ENCODE peak calls at places on chromosomes 3 and 15, in nine cellular contexts. One of them, this sample, is unnamed.

GRCh38 chr3:115423170-115423569 is 200.1 kb upstream of the GAP43 start:
- DNase-seq in effector memory CD8-positive, alpha-beta T cell: no peak
- DNase-seq in lung: no peak
- DNase-seq in iPS DF 6.9: no peak
- DNase-seq in SJSA1: no peak
- DNase-seq in activated CD4-positive, alpha-beta T cell treated with anti-CD3 and anti-CD28 coated beads, Interleukin-2, amount 50 U/mL, for 24 hours: no peak
- DNase-seq in NCI-H460: peak; percentile 3
- DNase-seq in stimulated activated CD4-positive, alpha-beta T cell treated with anti-CD3 and anti-CD28 coated beads, Interleukin-1b, Interleukin-23, amount 100 ng/mL, for 24 hours: no peak
- DNase-seq in fibroblast of gingiva: no peak
- DNase-seq in this sample: no peak

GRCh38 chr15:40680151-40680550 is 14.8 kb upstream of the RAD51 start:
- DNase-seq in effector memory CD8-positive, alpha-beta T cell: no peak
- DNase-seq in activated CD4-positive, alpha-beta T cell treated with anti-CD3 and anti-CD28 coated beads, Interleukin-2, amount 50 U/mL, for 24 hours: no peak
- DNase-seq in SJSA1: no peak
- DNase-seq in fibroblast of gingiva: no peak
- DNase-seq in lung: no peak
- DNase-seq in iPS DF 6.9: no peak
- DNase-seq in stimulated activated CD4-positive, alpha-beta T cell treated with anti-CD3 and anti-CD28 coated beads, Interleukin-1b, Interleukin-23, amount 100 ng/mL, for 24 hours: no peak
- DNase-seq in NCI-H460: no peak
- DNase-seq in this sample: no peak

GRCh38 chr3:107756649-107757048 is 233.9 kb downstream of the BBX start:
- DNase-seq in activated CD4-positive, alpha-beta T cell treated with anti-CD3 and anti-CD28 coated beads, Interleukin-2, amount 50 U/mL, for 24 hours: no peak
- DNase-seq in effector memory CD8-positive, alpha-beta T cell: no peak
- DNase-seq in lung: no peak
- DNase-seq in fibroblast of gingiva: no peak
- DNase-seq in iPS DF 6.9: no peak
- DNase-seq in NCI-H460: no peak
- DNase-seq in SJSA1: peak; percentile 19
- DNase-seq in stimulated activated CD4-positive, alpha-beta T cell treated with anti-CD3 and anti-CD28 coated beads, Interleukin-1b, Interleukin-23, amount 100 ng/mL, for 24 hours: no peak
- DNase-seq in this sample: no peak

GRCh38 chr3:111589303-111590095 is 5.6 kb downstream of the ZBED2 start:
- DNase-seq in NCI-H460: no peak
- DNase-seq in SJSA1: no peak
- DNase-seq in effector memory CD8-positive, alpha-beta T cell: no peak
- DNase-seq in lung: no peak
- DNase-seq in iPS DF 6.9: no peak
- DNase-seq in fibroblast of gingiva: no peak
- DNase-seq in stimulated activated CD4-positive, alpha-beta T cell treated with anti-CD3 and anti-CD28 coated beads, Interleukin-1b, Interleukin-23, amount 100 ng/mL, for 24 hours: no peak
- DNase-seq in activated CD4-positive, alpha-beta T cell treated with anti-CD3 and anti-CD28 coated beads, Interleukin-2, amount 50 U/mL, for 24 hours: no peak
- DNase-seq in this sample: no peak

GRCh38 chr3:119245778-119246177 is 5.1 kb upstream of the B4GALT4 start:
- DNase-seq in SJSA1: no peak
- DNase-seq in effector memory CD8-positive, alpha-beta T cell: no peak
- DNase-seq in fibroblast of gingiva: no peak
- DNase-seq in NCI-H460: no peak
- DNase-seq in iPS DF 6.9: no peak
- DNase-seq in lung: peak; percentile 45
- DNase-seq in activated CD4-positive, alpha-beta T cell treated with anti-CD3 and anti-CD28 coated beads, Interleukin-2, amount 50 U/mL, for 24 hours: no peak
- DNase-seq in stimulated activated CD4-positive, alpha-beta T cell treated with anti-CD3 and anti-CD28 coated beads, Interleukin-1b, Interleukin-23, amount 100 ng/mL, for 24 hours: no peak
- DNase-seq in this sample: no peak

GRCh38 chr15:38243278-38243677 is 9.4 kb upstream of the SPRED1 start:
- DNase-seq in lung: no peak
- DNase-seq in SJSA1: no peak
- DNase-seq in fibroblast of gingiva: no peak
- DNase-seq in effector memory CD8-positive, alpha-beta T cell: no peak
- DNase-seq in NCI-H460: no peak
- DNase-seq in stimulated activated CD4-positive, alpha-beta T cell treated with anti-CD3 and anti-CD28 coated beads, Interleukin-1b, Interleukin-23, amount 100 ng/mL, for 24 hours: no peak
- DNase-seq in activated CD4-positive, alpha-beta T cell treated with anti-CD3 and anti-CD28 coated beads, Interleukin-2, amount 50 U/mL, for 24 hours: no peak
- DNase-seq in iPS DF 6.9: no peak
- DNase-seq in this sample: no peak

GRCh38 chr3:32821686-32822296 is 4.0 kb downstream of the TRIM71 start:
- DNase-seq in stimulated activated CD4-positive, alpha-beta T cell treated with anti-CD3 and anti-CD28 coated beads, Interleukin-1b, Interleukin-23, amount 100 ng/mL, for 24 hours: no peak
- DNase-seq in fibroblast of gingiva: no peak
- DNase-seq in effector memory CD8-positive, alpha-beta T cell: no peak
- DNase-seq in SJSA1: no peak
- DNase-seq in lung: no peak
- DNase-seq in iPS DF 6.9: no peak
- DNase-seq in activated CD4-positive, alpha-beta T cell treated with anti-CD3 and anti-CD28 coated beads, Interleukin-2, amount 50 U/mL, for 24 hours: no peak
- DNase-seq in NCI-H460: no peak
- DNase-seq in this sample: no peak

GRCh38 chr3:135918600-135918999 is 46.9 kb upstream of the PPP2R3A start:
- DNase-seq in lung: no peak
- DNase-seq in NCI-H460: peak; percentile 6
- DNase-seq in activated CD4-positive, alpha-beta T cell treated with anti-CD3 and anti-CD28 coated beads, Interleukin-2, amount 50 U/mL, for 24 hours: no peak
- DNase-seq in effector memory CD8-positive, alpha-beta T cell: no peak
- DNase-seq in stimulated activated CD4-positive, alpha-beta T cell treated with anti-CD3 and anti-CD28 coated beads, Interleukin-1b, Interleukin-23, amount 100 ng/mL, for 24 hours: no peak
- DNase-seq in fibroblast of gingiva: peak; percentile 55
- DNase-seq in SJSA1: peak; percentile 15
- DNase-seq in iPS DF 6.9: no peak
- DNase-seq in this sample: no peak

GRCh38 chr3:195194559-195195161 is 76.3 kb downstream of the XXYLT1 start:
- DNase-seq in effector memory CD8-positive, alpha-beta T cell: no peak
- DNase-seq in fibroblast of gingiva: no peak
- DNase-seq in activated CD4-positive, alpha-beta T cell treated with anti-CD3 and anti-CD28 coated beads, Interleukin-2, amount 50 U/mL, for 24 hours: no peak
- DNase-seq in SJSA1: peak; percentile 21
- DNase-seq in iPS DF 6.9: no peak
- DNase-seq in NCI-H460: no peak
- DNase-seq in stimulated activated CD4-positive, alpha-beta T cell treated with anti-CD3 and anti-CD28 coated beads, Interleukin-1b, Interleukin-23, amount 100 ng/mL, for 24 hours: no peak
- DNase-seq in lung: no peak
- DNase-seq in this sample: no peak

GRCh38 chr15:64478863-64479262 is 18.5 kb downstream of the ZNF609 start:
- DNase-seq in activated CD4-positive, alpha-beta T cell treated with anti-CD3 and anti-CD28 coated beads, Interleukin-2, amount 50 U/mL, for 24 hours: no peak
- DNase-seq in stimulated activated CD4-positive, alpha-beta T cell treated with anti-CD3 and anti-CD28 coated beads, Interleukin-1b, Interleukin-23, amount 100 ng/mL, for 24 hours: no peak
- DNase-seq in SJSA1: no peak
- DNase-seq in effector memory CD8-positive, alpha-beta T cell: no peak
- DNase-seq in NCI-H460: no peak
- DNase-seq in lung: no peak
- DNase-seq in iPS DF 6.9: no peak
- DNase-seq in fibroblast of gingiva: peak; percentile 72
- DNase-seq in this sample: no peak

GRCh38 chr3:10744098-10744465 is 71.9 kb upstream of the SLC6A11 start:
- DNase-seq in stimulated activated CD4-positive, alpha-beta T cell treated with anti-CD3 and anti-CD28 coated beads, Interleukin-1b, Interleukin-23, amount 100 ng/mL, for 24 hours: no peak
- DNase-seq in NCI-H460: peak; percentile 2
- DNase-seq in iPS DF 6.9: no peak
- DNase-seq in activated CD4-positive, alpha-beta T cell treated with anti-CD3 and anti-CD28 coated beads, Interleukin-2, amount 50 U/mL, for 24 hours: no peak
- DNase-seq in lung: no peak
- DNase-seq in effector memory CD8-positive, alpha-beta T cell: no peak
- DNase-seq in fibroblast of gingiva: no peak
- DNase-seq in SJSA1: no peak
- DNase-seq in this sample: no peak

GRCh38 chr3:177284383-177284881 is 87.2 kb upstream of the TBL1XR1 start:
- DNase-seq in fibroblast of gingiva: peak; percentile 77
- DNase-seq in SJSA1: peak; percentile 74
- DNase-seq in effector memory CD8-positive, alpha-beta T cell: no peak
- DNase-seq in iPS DF 6.9: peak; percentile 82
- DNase-seq in NCI-H460: peak; percentile 74
- DNase-seq in stimulated activated CD4-positive, alpha-beta T cell treated with anti-CD3 and anti-CD28 coated beads, Interleukin-1b, Interleukin-23, amount 100 ng/mL, for 24 hours: no peak
- DNase-seq in activated CD4-positive, alpha-beta T cell treated with anti-CD3 and anti-CD28 coated beads, Interleukin-2, amount 50 U/mL, for 24 hours: no peak
- DNase-seq in lung: peak; percentile 60
- DNase-seq in this sample: no peak

GRCh38 chr15:40847225-40847961 is 3.5 kb downstream of the SPINT1 start:
- DNase-seq in stimulated activated CD4-positive, alpha-beta T cell treated with anti-CD3 and anti-CD28 coated beads, Interleukin-1b, Interleukin-23, amount 100 ng/mL, for 24 hours: no peak
- DNase-seq in SJSA1: no peak
- DNase-seq in activated CD4-positive, alpha-beta T cell treated with anti-CD3 and anti-CD28 coated beads, Interleukin-2, amount 50 U/mL, for 24 hours: no peak
- DNase-seq in fibroblast of gingiva: no peak
- DNase-seq in lung: peak; percentile 84
- DNase-seq in iPS DF 6.9: no peak
- DNase-seq in effector memory CD8-positive, alpha-beta T cell: no peak
- DNase-seq in NCI-H460: no peak
- DNase-seq in this sample: no peak

GRCh38 chr15:85500060-85500708 is 119.8 kb downstream of the AKAP13 start:
- DNase-seq in NCI-H460: no peak
- DNase-seq in activated CD4-positive, alpha-beta T cell treated with anti-CD3 and anti-CD28 coated beads, Interleukin-2, amount 50 U/mL, for 24 hours: no peak
- DNase-seq in effector memory CD8-positive, alpha-beta T cell: no peak
- DNase-seq in stimulated activated CD4-positive, alpha-beta T cell treated with anti-CD3 and anti-CD28 coated beads, Interleukin-1b, Interleukin-23, amount 100 ng/mL, for 24 hours: no peak
- DNase-seq in iPS DF 6.9: no peak
- DNase-seq in fibroblast of gingiva: no peak
- DNase-seq in lung: no peak
- DNase-seq in SJSA1: no peak
- DNase-seq in this sample: no peak

GRCh38 chr3:192639987-192640386 is 87.4 kb downstream of the FGF12 start:
- DNase-seq in iPS DF 6.9: no peak
- DNase-seq in activated CD4-positive, alpha-beta T cell treated with anti-CD3 and anti-CD28 coated beads, Interleukin-2, amount 50 U/mL, for 24 hours: no peak
- DNase-seq in lung: no peak
- DNase-seq in fibroblast of gingiva: no peak
- DNase-seq in NCI-H460: no peak
- DNase-seq in effector memory CD8-positive, alpha-beta T cell: no peak
- DNase-seq in stimulated activated CD4-positive, alpha-beta T cell treated with anti-CD3 and anti-CD28 coated beads, Interleukin-1b, Interleukin-23, amount 100 ng/mL, for 24 hours: no peak
- DNase-seq in SJSA1: no peak
- DNase-seq in this sample: no peak

GRCh38 chr3:183266454-183266853 is 13.4 kb downstream of the B3GNT5 start:
- DNase-seq in lung: no peak
- DNase-seq in activated CD4-positive, alpha-beta T cell treated with anti-CD3 and anti-CD28 coated beads, Interleukin-2, amount 50 U/mL, for 24 hours: no peak
- DNase-seq in stimulated activated CD4-positive, alpha-beta T cell treated with anti-CD3 and anti-CD28 coated beads, Interleukin-1b, Interleukin-23, amount 100 ng/mL, for 24 hours: no peak
- DNase-seq in SJSA1: no peak
- DNase-seq in NCI-H460: no peak
- DNase-seq in fibroblast of gingiva: no peak
- DNase-seq in effector memory CD8-positive, alpha-beta T cell: no peak
- DNase-seq in iPS DF 6.9: no peak
- DNase-seq in this sample: no peak

GRCh38 chr15:45536951-45537350 is 14.4 kb upstream of the SLC30A4 start:
- DNase-seq in SJSA1: no peak
- DNase-seq in stimulated activated CD4-positive, alpha-beta T cell treated with anti-CD3 and anti-CD28 coated beads, Interleukin-1b, Interleukin-23, amount 100 ng/mL, for 24 hours: no peak
- DNase-seq in lung: no peak
- DNase-seq in effector memory CD8-positive, alpha-beta T cell: no peak
- DNase-seq in iPS DF 6.9: no peak
- DNase-seq in activated CD4-positive, alpha-beta T cell treated with anti-CD3 and anti-CD28 coated beads, Interleukin-2, amount 50 U/mL, for 24 hours: no peak
- DNase-seq in fibroblast of gingiva: no peak
- DNase-seq in NCI-H460: no peak
- DNase-seq in this sample: no peak

GRCh38 chr15:65979316-65979715 is 110.0 kb downstream of the RAB11A start:
- DNase-seq in fibroblast of gingiva: no peak
- DNase-seq in SJSA1: no peak
- DNase-seq in NCI-H460: no peak
- DNase-seq in lung: no peak
- DNase-seq in activated CD4-positive, alpha-beta T cell treated with anti-CD3 and anti-CD28 coated beads, Interleukin-2, amount 50 U/mL, for 24 hours: no peak
- DNase-seq in iPS DF 6.9: no peak
- DNase-seq in stimulated activated CD4-positive, alpha-beta T cell treated with anti-CD3 and anti-CD28 coated beads, Interleukin-1b, Interleukin-23, amount 100 ng/mL, for 24 hours: no peak
- DNase-seq in effector memory CD8-positive, alpha-beta T cell: no peak
- DNase-seq in this sample: no peak

GRCh38 chr15:28957606-28958498 is 72.1 kb downstream of the APBA2 start:
- DNase-seq in SJSA1: no peak
- DNase-seq in iPS DF 6.9: no peak
- DNase-seq in lung: no peak
- DNase-seq in activated CD4-positive, alpha-beta T cell treated with anti-CD3 and anti-CD28 coated beads, Interleukin-2, amount 50 U/mL, for 24 hours: no peak
- DNase-seq in effector memory CD8-positive, alpha-beta T cell: no peak
- DNase-seq in stimulated activated CD4-positive, alpha-beta T cell treated with anti-CD3 and anti-CD28 coated beads, Interleukin-1b, Interleukin-23, amount 100 ng/mL, for 24 hours: no peak
- DNase-seq in fibroblast of gingiva: no peak
- DNase-seq in NCI-H460: no peak
- DNase-seq in this sample: no peak